ENCODE peak calls at places on chromosome 18, in four cellular contexts. U, G, N and R are unnamed samples.

GRCh38 chr18:7066965-7067555 is 50.5 kb downstream of the LAMA1 start:
- DNase-seq in U (no peak), G (no peak), N (no peak), R (peak)

GRCh38 chr18:25587545-25587944 is 235.6 kb upstream of the ZNF521 start:
- DNase-seq in U (no peak), G (no peak), N (no peak), R (no peak)

GRCh38 chr18:30439174-30439573 is 603.4 kb downstream of the DSC3 start:
- DNase-seq in U (no peak), G (no peak), N (no peak), R (no peak)

GRCh38 chr18:35117372-35117771 is 76.2 kb downstream of the MAPRE2 start:
- DNase-seq in U (no peak), G (no peak), N (no peak), R (no peak)

GRCh38 chr18:75029456-75029855 is 179.5 kb downstream of the PTGR3 start:
- DNase-seq in U (no peak), G (no peak), N (no peak), R (no peak)

GRCh38 chr18:37552296-37552695 is 13.3 kb downstream of the CELF4 start:
- DNase-seq in U (no peak), G (no peak), N (no peak), R (no peak)

GRCh38 chr18:74286106-74286856 is 5.5 kb downstream of the CYB5A start:
- DNase-seq in U (no peak), G (no peak), N (no peak), R (no peak)

GRCh38 chr18:31034541-31034940 is 8.0 kb downstream of the DSC3 start:
- DNase-seq in U (no peak), G (no peak), N (no peak), R (no peak)

GRCh38 chr18:59837586-59837985 is 62.2 kb upstream of the PMAIP1 start:
- DNase-seq in U (peak), G (peak), N (no peak), R (peak)

GRCh38 chr18:57122906-57123510 is 23.9 kb upstream of the BOD1L2 start:
- DNase-seq in U (no peak), G (no peak), N (no peak), R (no peak)

GRCh38 chr18:9549405-9549804 is 65.0 kb downstream of the PPP4R1 start:
- DNase-seq in U (no peak), G (no peak), N (no peak), R (no peak)

GRCh38 chr18:24609249-24609648 is 148.8 kb downstream of the HRH4 start:
- DNase-seq in U (no peak), G (no peak), N (no peak), R (no peak)

GRCh38 chr18:57797209-57797651 is 5.9 kb downstream of the ATP8B1 start:
- DNase-seq in U (no peak), G (no peak), N (no peak), R (no peak)

GRCh38 chr18:75635096-75635495 is 207.6 kb upstream of the SMIM21 start:
- DNase-seq in U (no peak), G (no peak), N (no peak), R (no peak)

GRCh38 chr18:79944746-79945117 is 6.7 kb downstream of the SLC66A2 start:
- DNase-seq in U (no peak), G (no peak), N (no peak), R (no peak)

GRCh38 chr18:49725809-49726514 is 87.4 kb downstream of the ACAA2 start:
- DNase-seq in U (no peak), G (no peak), N (no peak), R (peak)

GRCh38 chr18:48861181-48861715 is 89.5 kb downstream of the SMAD7 start:
- DNase-seq in U (no peak), G (no peak), N (no peak), R (no peak)